ENCODE peak calls at places on chromosomes 5 and 9, in ten cellular contexts. H, V, X, N, P, E, K, B, O and F are unnamed samples.
A peak's percentile ranks its signal among the peaks of the same experiment; 100 is the strongest.

GRCh38 chr5:107469485-107469884 is 201.3 kb downstream of the EFNA5 start:
- DNase-seq in O (peak; percentile 91), X (peak; percentile 97), H (no peak), B (no peak), P (no peak), N (no peak), V (peak; percentile 92), K (no peak), E (no peak), F (no peak)

GRCh38 chr9:108961151-108961550 is 27.0 kb downstream of the ABITRAM start:
- DNase-seq in O (no peak), P (no peak), V (no peak), E (no peak), B (no peak), X (no peak), N (no peak), H (no peak), K (no peak), F (no peak)

GRCh38 chr9:96148634-96149138 is 153.3 kb downstream of the HSD17B3 start:
- DNase-seq in O (no peak), B (no peak), V (no peak), E (no peak), K (no peak), X (no peak), P (no peak), N (no peak), H (no peak), F (no peak)

GRCh38 chr9:2072752-2073405 is 57.7 kb downstream of the SMARCA2 start:
- DNase-seq in K (no peak), N (no peak), B (no peak), P (no peak), X (no peak), O (no peak), V (no peak), E (no peak), H (no peak), F (no peak)

GRCh38 chr9:127121628-127122175 is 733 bp downstream of the ANGPTL2 start:
- DNase-seq in H (peak; percentile 34), O (peak; percentile 56), B (no peak), V (peak; percentile 46), P (no peak), X (peak; percentile 46), K (no peak), N (no peak), E (peak; percentile 59), F (no peak)

GRCh38 chr9:74071502-74071901 is 425.6 kb upstream of the RORB start:
- DNase-seq in B (no peak), H (no peak), V (no peak), N (no peak), O (no peak), X (no peak), K (no peak), P (no peak), E (no peak), F (no peak)

GRCh38 chr5:145908206-145908945 is 28.0 kb upstream of the SH3RF2 start:
- DNase-seq in H (no peak), B (no peak), X (no peak), P (no peak), V (no peak), O (no peak), N (no peak), K (no peak), E (no peak), F (no peak)

GRCh38 chr5:78787763-78788162 is 139.2 kb upstream of the LHFPL2 start:
- DNase-seq in O (peak; percentile 54), X (no peak), H (no peak), V (peak; percentile 59), P (no peak), N (no peak), K (no peak), B (no peak), E (no peak), F (no peak)

GRCh38 chr5:105101597-105101996 is 1539.0 kb upstream of the NUDT12 start:
- DNase-seq in K (no peak), E (no peak), H (no peak), P (no peak), X (peak; percentile 30), O (peak; percentile 58), B (no peak), N (no peak), V (peak; percentile 5), F (no peak)

GRCh38 chr5:167725741-167726140 is 565.7 kb upstream of the WWC1 start:
- DNase-seq in N (no peak), H (no peak), K (no peak), E (no peak), B (no peak), V (no peak), O (no peak), X (no peak), P (no peak), F (no peak)

GRCh38 chr9:115276621-115277020 is 158.7 kb upstream of the TNC start:
- DNase-seq in O (no peak), V (no peak), K (no peak), N (no peak), E (no peak), H (no peak), B (no peak), P (no peak), X (peak; percentile 86), F (no peak)

GRCh38 chr9:100294806-100295205 is 57.9 kb downstream of the TEX10 start:
- DNase-seq in P (no peak), B (no peak), X (no peak), H (no peak), V (no peak), K (no peak), N (no peak), O (no peak), E (no peak), F (no peak)

GRCh38 chr5:154369682-154370081 is 76.1 kb upstream of the SAP30L start:
- DNase-seq in P (no peak), V (no peak), O (peak; percentile 32), N (no peak), H (no peak), B (no peak), E (no peak), K (no peak), X (peak; percentile 48), F (no peak)

GRCh38 chr5:66567474-66567873 is 28.7 kb upstream of the MAST4 start:
- DNase-seq in P (no peak), X (no peak), H (no peak), K (no peak), N (no peak), O (no peak), V (no peak), E (no peak), B (no peak), F (no peak)

GRCh38 chr9:13279284-13280162 is at the start of gene MPDZ:
- DNase-seq in O (peak; percentile 81), K (peak; percentile 83), P (no peak), V (peak; percentile 82), N (peak; percentile 72), E (peak; percentile 91), H (peak; percentile 83), X (peak; percentile 73), B (peak; percentile 84), F (peak; percentile 27)

GRCh38 chr5:110865400-110866094 is 126.7 kb downstream of the SLC25A46 start:
- DNase-seq in O (peak; percentile 31), P (no peak), B (peak; percentile 80), H (peak; percentile 47), K (no peak), E (peak; percentile 34), V (peak; percentile 45), N (no peak), X (peak; percentile 33), F (no peak)

GRCh38 chr9:113359385-113359784 is 10.0 kb downstream of the BSPRY start:
- DNase-seq in V (no peak), N (no peak), O (no peak), X (no peak), P (no peak), B (no peak), E (no peak), H (no peak), K (no peak), F (no peak)

GRCh38 chr9:135251331-135251761 is 163.9 kb downstream of the OLFM1 start:
- DNase-seq in V (no peak), P (no peak), N (no peak), B (no peak), H (no peak), E (no peak), X (no peak), K (no peak), O (no peak), F (no peak)

GRCh38 chr9:121946465-121946864 is 146.6 kb downstream of the TTLL11 start:
- DNase-seq in N (no peak), H (no peak), X (no peak), P (no peak), B (no peak), E (no peak), V (no peak), O (no peak), K (no peak), F (no peak)

GRCh38 chr5:140221697-140222223 is 46.8 kb downstream of the CYSTM1 start:
- DNase-seq in P (no peak), B (no peak), N (no peak), K (no peak), H (no peak), O (peak; percentile 80), V (peak; percentile 59), X (peak; percentile 87), E (no peak), F (no peak)

GRCh38 chr5:1002836-1003235 is 5.8 kb upstream of the NKD2 start:
- DNase-seq in K (no peak), P (no peak), X (no peak), H (no peak), E (no peak), O (no peak), V (no peak), N (no peak), B (peak; percentile 29), F (no peak)